ENCODE peak calls at places on chromosomes 3 and 15, in seven cellular contexts. One of them, this sample, is unnamed.
A peak's percentile ranks its signal among the peaks of the same experiment; 100 is the strongest.

GRCh38 chr3:50583897-50584296 is 14.6 kb downstream of the HEMK1 start:
- DNase-seq in fibroblast of mammary gland: peak; percentile 64
- DNase-seq in thoracic aorta: no peak
- DNase-seq in esophagus squamous epithelium: no peak
- DNase-seq in cardiac muscle cell: no peak
- DNase-seq in GM20000: no peak
- DNase-seq in sigmoid colon: peak; percentile 93
- DNase-seq in this sample: no peak

GRCh38 chr3:150761831-150762661 is 923 bp downstream of the SIAH2 start:
- DNase-seq in fibroblast of mammary gland: peak; percentile 67
- DNase-seq in thoracic aorta: no peak
- DNase-seq in esophagus squamous epithelium: no peak
- DNase-seq in cardiac muscle cell: peak; percentile 69
- DNase-seq in GM20000: no peak
- DNase-seq in sigmoid colon: peak; percentile 85
- DNase-seq in this sample: peak; percentile 27

GRCh38 chr3:170502297-170502696 is 83.6 kb downstream of the SLC7A14 start:
- DNase-seq in fibroblast of mammary gland: peak; percentile 57
- DNase-seq in thoracic aorta: no peak
- DNase-seq in esophagus squamous epithelium: no peak
- DNase-seq in cardiac muscle cell: no peak
- DNase-seq in GM20000: no peak
- DNase-seq in sigmoid colon: peak; percentile 74
- DNase-seq in this sample: no peak

GRCh38 chr3:51360806-51361205 is 24.3 kb upstream of the MANF start:
- DNase-seq in fibroblast of mammary gland: no peak
- DNase-seq in thoracic aorta: no peak
- DNase-seq in esophagus squamous epithelium: no peak
- DNase-seq in cardiac muscle cell: no peak
- DNase-seq in GM20000: no peak
- DNase-seq in sigmoid colon: no peak
- DNase-seq in this sample: no peak

GRCh38 chr3:134373278-134373941 is 837 bp downstream of the AMOTL2 start:
- DNase-seq in fibroblast of mammary gland: peak; percentile 92
- DNase-seq in thoracic aorta: peak; percentile 79
- DNase-seq in esophagus squamous epithelium: no peak
- DNase-seq in cardiac muscle cell: peak; percentile 93
- DNase-seq in GM20000: peak; percentile 38
- DNase-seq in sigmoid colon: peak; percentile 95
- DNase-seq in this sample: peak; percentile 80

GRCh38 chr3:20225769-20226168 is 39.8 kb upstream of the SGO1 start:
- DNase-seq in fibroblast of mammary gland: peak; percentile 47
- DNase-seq in thoracic aorta: no peak
- DNase-seq in esophagus squamous epithelium: no peak
- DNase-seq in cardiac muscle cell: peak; percentile 37
- DNase-seq in GM20000: peak; percentile 10
- DNase-seq in sigmoid colon: no peak
- DNase-seq in this sample: no peak

GRCh38 chr15:98745650-98746374 is 97.5 kb downstream of the IGF1R start:
- DNase-seq in fibroblast of mammary gland: no peak
- DNase-seq in thoracic aorta: no peak
- DNase-seq in esophagus squamous epithelium: no peak
- DNase-seq in cardiac muscle cell: no peak
- DNase-seq in GM20000: no peak
- DNase-seq in sigmoid colon: no peak
- DNase-seq in this sample: no peak

GRCh38 chr3:59185586-59186381 is 136.0 kb upstream of the CFAP20DC start:
- DNase-seq in fibroblast of mammary gland: peak; percentile 23
- DNase-seq in thoracic aorta: no peak
- DNase-seq in esophagus squamous epithelium: no peak
- DNase-seq in cardiac muscle cell: peak; percentile 49
- DNase-seq in GM20000: no peak
- DNase-seq in sigmoid colon: no peak
- DNase-seq in this sample: no peak

GRCh38 chr3:14423197-14423743 is 20.9 kb downstream of the SLC6A6 start:
- DNase-seq in fibroblast of mammary gland: no peak
- DNase-seq in thoracic aorta: no peak
- DNase-seq in esophagus squamous epithelium: no peak
- DNase-seq in cardiac muscle cell: no peak
- DNase-seq in GM20000: no peak
- DNase-seq in sigmoid colon: no peak
- DNase-seq in this sample: no peak

GRCh38 chr15:41999290-42000285 is 21.3 kb downstream of the PLA2G4E start:
- DNase-seq in fibroblast of mammary gland: no peak
- DNase-seq in thoracic aorta: no peak
- DNase-seq in esophagus squamous epithelium: no peak
- DNase-seq in cardiac muscle cell: no peak
- DNase-seq in GM20000: no peak
- DNase-seq in sigmoid colon: no peak
- DNase-seq in this sample: no peak

GRCh38 chr15:74240002-74240568 is 4.0 kb downstream of the CCDC33 start:
- DNase-seq in fibroblast of mammary gland: peak; percentile 60
- DNase-seq in thoracic aorta: peak; percentile 70
- DNase-seq in esophagus squamous epithelium: no peak
- DNase-seq in cardiac muscle cell: no peak
- DNase-seq in GM20000: no peak
- DNase-seq in sigmoid colon: peak; percentile 82
- DNase-seq in this sample: no peak

GRCh38 chr3:17808994-17809393 is 66.6 kb upstream of the TBC1D5 start:
- DNase-seq in fibroblast of mammary gland: no peak
- DNase-seq in thoracic aorta: no peak
- DNase-seq in esophagus squamous epithelium: no peak
- DNase-seq in cardiac muscle cell: peak; percentile 32
- DNase-seq in GM20000: no peak
- DNase-seq in sigmoid colon: no peak
- DNase-seq in this sample: no peak

GRCh38 chr3:165895919-165896318 is 58.7 kb upstream of the BCHE start:
- DNase-seq in fibroblast of mammary gland: peak; percentile 6
- DNase-seq in thoracic aorta: no peak
- DNase-seq in esophagus squamous epithelium: no peak
- DNase-seq in cardiac muscle cell: peak; percentile 82
- DNase-seq in GM20000: no peak
- DNase-seq in sigmoid colon: no peak
- DNase-seq in this sample: peak; percentile 80

GRCh38 chr3:58639842-58640241 is 26.7 kb downstream of the FAM3D start:
- DNase-seq in fibroblast of mammary gland: no peak
- DNase-seq in thoracic aorta: no peak
- DNase-seq in esophagus squamous epithelium: no peak
- DNase-seq in cardiac muscle cell: no peak
- DNase-seq in GM20000: no peak
- DNase-seq in sigmoid colon: no peak
- DNase-seq in this sample: no peak

GRCh38 chr3:183819831-183820230 is 5.5 kb downstream of the MAP6D1 start:
- DNase-seq in fibroblast of mammary gland: no peak
- DNase-seq in thoracic aorta: no peak
- DNase-seq in esophagus squamous epithelium: no peak
- DNase-seq in cardiac muscle cell: no peak
- DNase-seq in GM20000: no peak
- DNase-seq in sigmoid colon: no peak
- DNase-seq in this sample: no peak

GRCh38 chr3:42712716-42713372 is 10.2 kb upstream of the HHATL start:
- DNase-seq in fibroblast of mammary gland: no peak
- DNase-seq in thoracic aorta: no peak
- DNase-seq in esophagus squamous epithelium: no peak
- DNase-seq in cardiac muscle cell: no peak
- DNase-seq in GM20000: no peak
- DNase-seq in sigmoid colon: peak; percentile 27
- DNase-seq in this sample: no peak

GRCh38 chr15:29438714-29439076 is 169.1 kb upstream of the NSMCE3 start:
- DNase-seq in fibroblast of mammary gland: no peak
- DNase-seq in thoracic aorta: no peak
- DNase-seq in esophagus squamous epithelium: no peak
- DNase-seq in cardiac muscle cell: no peak
- DNase-seq in GM20000: no peak
- DNase-seq in sigmoid colon: no peak
- DNase-seq in this sample: no peak

GRCh38 chr15:101170568-101171350 is 81.1 kb downstream of the CHSY1 start:
- DNase-seq in fibroblast of mammary gland: peak; percentile 96
- DNase-seq in thoracic aorta: peak; percentile 68
- DNase-seq in esophagus squamous epithelium: no peak
- DNase-seq in cardiac muscle cell: no peak
- DNase-seq in GM20000: no peak
- DNase-seq in sigmoid colon: peak; percentile 84
- DNase-seq in this sample: no peak

GRCh38 chr15:77104155-77104554 is 33.2 kb upstream of the TSPAN3 start:
- DNase-seq in fibroblast of mammary gland: peak; percentile 65
- DNase-seq in thoracic aorta: no peak
- DNase-seq in esophagus squamous epithelium: no peak
- DNase-seq in cardiac muscle cell: no peak
- DNase-seq in GM20000: no peak
- DNase-seq in sigmoid colon: no peak
- DNase-seq in this sample: no peak

GRCh38 chr3:133209871-133210550 is 171.8 kb downstream of the TMEM108 start:
- DNase-seq in fibroblast of mammary gland: peak; percentile 30
- DNase-seq in thoracic aorta: no peak
- DNase-seq in esophagus squamous epithelium: no peak
- DNase-seq in cardiac muscle cell: no peak
- DNase-seq in GM20000: no peak
- DNase-seq in sigmoid colon: no peak
- DNase-seq in this sample: no peak

GRCh38 chr3:55461896-55462295 is 25.2 kb downstream of the WNT5A start:
- DNase-seq in fibroblast of mammary gland: peak; percentile 88
- DNase-seq in thoracic aorta: no peak
- DNase-seq in esophagus squamous epithelium: no peak
- DNase-seq in cardiac muscle cell: no peak
- DNase-seq in GM20000: no peak
- DNase-seq in sigmoid colon: no peak
- DNase-seq in this sample: no peak

GRCh38 chr3:9503283-9503682 is 50.3 kb downstream of the LHFPL4 start:
- DNase-seq in fibroblast of mammary gland: peak; percentile 66
- DNase-seq in thoracic aorta: no peak
- DNase-seq in esophagus squamous epithelium: no peak
- DNase-seq in cardiac muscle cell: peak; percentile 81
- DNase-seq in GM20000: peak; percentile 81
- DNase-seq in sigmoid colon: peak; percentile 75
- DNase-seq in this sample: peak; percentile 87

DNA sequence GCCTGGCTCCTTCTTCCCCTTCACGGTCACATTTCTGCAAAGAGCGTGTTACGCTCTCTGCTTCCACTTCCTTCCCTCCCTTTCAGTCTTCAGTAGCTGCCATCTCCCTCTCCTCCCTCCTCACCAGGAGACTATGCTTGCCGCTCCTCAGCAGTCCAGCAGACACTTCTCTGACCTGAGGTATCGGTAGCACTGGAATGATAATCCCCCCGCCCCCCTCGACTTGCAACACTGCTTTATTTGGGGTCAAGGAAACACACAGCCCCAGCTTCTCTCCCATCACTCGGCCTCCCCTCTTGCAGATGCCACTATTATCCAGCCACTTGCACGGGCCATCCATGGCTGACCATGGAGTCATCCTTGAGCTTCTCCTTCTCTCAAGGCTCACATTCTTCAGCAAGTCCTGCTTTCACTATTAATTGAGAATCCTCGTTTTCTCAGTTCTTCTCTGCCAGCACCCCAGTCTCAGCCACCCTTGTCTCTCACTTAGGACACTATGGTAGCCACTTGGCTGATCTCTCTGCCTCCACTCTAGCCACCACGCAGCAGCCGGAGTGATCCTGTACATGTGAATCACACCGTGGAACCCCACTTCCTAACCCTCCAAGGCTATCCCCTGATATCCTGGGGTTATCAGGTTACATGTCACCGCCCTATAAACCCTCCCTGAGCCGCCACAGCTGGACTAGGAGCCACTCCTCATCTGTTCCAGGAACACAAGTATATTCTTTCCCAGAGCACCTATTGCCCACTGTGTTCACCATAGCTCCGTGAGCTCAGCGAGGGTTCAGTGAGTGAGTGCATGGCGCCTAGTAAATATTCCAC is 960 bp upstream of the PARP14 start:
- DNase-seq in fibroblast of mammary gland: peak; percentile 12
- DNase-seq in thoracic aorta: no peak
- DNase-seq in esophagus squamous epithelium: no peak
- DNase-seq in cardiac muscle cell: no peak
- DNase-seq in GM20000: no peak
- DNase-seq in sigmoid colon: peak; percentile 70
- DNase-seq in this sample: no peak
- TF ChIP-seq CTCF in fibroblast of mammary gland: no peak
- TF ChIP-seq CTCF in thoracic aorta: no peak
- TF ChIP-seq CTCF in esophagus squamous epithelium: no peak
- TF ChIP-seq CTCF in cardiac muscle cell: no peak
- TF ChIP-seq CTCF in GM20000: no peak
- TF ChIP-seq CTCF in sigmoid colon: peak; percentile 6
- TF ChIP-seq CTCF in this sample: peak; percentile 6

GRCh38 chr3:178443634-178444033 is 92.6 kb upstream of the KCNMB2 start:
- DNase-seq in fibroblast of mammary gland: peak; percentile 5
- DNase-seq in thoracic aorta: no peak
- DNase-seq in esophagus squamous epithelium: no peak
- DNase-seq in cardiac muscle cell: no peak
- DNase-seq in GM20000: no peak
- DNase-seq in sigmoid colon: no peak
- DNase-seq in this sample: no peak
- TF ChIP-seq CTCF in fibroblast of mammary gland: no peak
- TF ChIP-seq CTCF in thoracic aorta: no peak
- TF ChIP-seq CTCF in esophagus squamous epithelium: peak; percentile 14
- TF ChIP-seq CTCF in cardiac muscle cell: peak; percentile 10
- TF ChIP-seq CTCF in GM20000: peak; percentile 9
- TF ChIP-seq CTCF in sigmoid colon: no peak
- TF ChIP-seq CTCF in this sample: no peak

DNA sequence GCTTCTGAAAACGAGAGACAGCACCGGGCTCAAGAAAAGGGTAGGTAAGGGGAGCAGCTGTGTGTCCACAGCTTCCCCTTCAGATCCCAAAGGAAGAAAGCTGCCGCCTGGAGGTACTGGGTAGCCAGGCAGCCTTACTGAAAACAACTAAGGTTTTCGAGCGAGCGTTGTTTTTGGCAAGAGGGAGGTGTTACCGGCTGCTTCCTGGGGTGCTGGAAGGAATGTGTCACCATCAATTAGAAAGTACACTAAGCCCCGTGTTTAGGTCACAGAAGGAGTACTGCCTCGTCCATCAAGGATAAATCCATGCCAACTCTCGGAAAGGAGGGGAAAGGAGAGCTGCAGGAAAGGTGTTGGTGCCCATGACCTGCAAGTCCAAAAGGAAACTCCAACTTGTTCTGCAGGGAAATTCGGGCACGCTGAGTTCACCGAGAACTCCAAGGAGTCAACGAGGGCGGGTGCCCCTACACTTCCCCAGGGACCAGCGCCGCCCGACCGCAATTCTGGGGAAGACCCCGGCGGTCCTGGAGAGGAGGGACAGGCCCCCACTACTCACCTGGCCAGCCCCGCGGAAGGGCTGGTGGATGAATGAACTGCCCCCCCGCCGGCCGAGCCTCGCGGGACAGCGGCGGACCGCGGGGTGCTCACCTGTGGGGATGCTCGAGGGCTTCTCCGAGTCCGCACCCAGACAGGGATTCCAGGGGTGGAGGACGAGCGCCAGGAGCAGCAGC is 586 bp downstream of the PLOD2 start:
- DNase-seq in fibroblast of mammary gland: peak; percentile 86
- DNase-seq in thoracic aorta: peak; percentile 57
- DNase-seq in esophagus squamous epithelium: no peak
- DNase-seq in cardiac muscle cell: peak; percentile 84
- DNase-seq in GM20000: peak; percentile 45
- DNase-seq in sigmoid colon: peak; percentile 90
- DNase-seq in this sample: peak; percentile 47
- TF ChIP-seq CTCF in fibroblast of mammary gland: peak; percentile 72
- TF ChIP-seq CTCF in thoracic aorta: peak; percentile 47
- TF ChIP-seq CTCF in esophagus squamous epithelium: peak; percentile 53
- TF ChIP-seq CTCF in cardiac muscle cell: peak; percentile 73
- TF ChIP-seq CTCF in GM20000: no peak
- TF ChIP-seq CTCF in sigmoid colon: peak; percentile 47
- TF ChIP-seq CTCF in this sample: peak; percentile 38

GRCh38 chr15:89299896-89300295 is 34.7 kb downstream of the POLG start:
- DNase-seq in fibroblast of mammary gland: peak; percentile 58
- DNase-seq in thoracic aorta: no peak
- DNase-seq in esophagus squamous epithelium: no peak
- DNase-seq in cardiac muscle cell: peak; percentile 8
- DNase-seq in GM20000: no peak
- DNase-seq in sigmoid colon: no peak
- DNase-seq in this sample: no peak
- TF ChIP-seq CTCF in fibroblast of mammary gland: peak; percentile 40
- TF ChIP-seq CTCF in thoracic aorta: no peak
- TF ChIP-seq CTCF in esophagus squamous epithelium: no peak
- TF ChIP-seq CTCF in cardiac muscle cell: peak; percentile 39
- TF ChIP-seq CTCF in GM20000: no peak
- TF ChIP-seq CTCF in sigmoid colon: no peak
- TF ChIP-seq CTCF in this sample: no peak